ENCODE peak calls at places on chromosomes 4 and X, in nine cellular contexts. R is retina; A is iPS DF 6.9; E is SIG-M5; F is activated CD4-positive, alpha-beta T cell treated with anti-CD3 and anti-CD28 coated beads, Interleukin-2, amount 50 U/mL, for 24 hours; B is fibroblast of pulmonary artery; X is activated CD8-positive, alpha-beta memory T cell treated with anti-CD3 and anti-CD28 coated beads for 4 hours; L is dorsolateral prefrontal cortex; S is substantia nigra. G is an unnamed sample.

GRCh38 chrX:2690856-2691542 is at the start of gene CD99:
- DNase-seq in S (no peak), L (no peak), A (peak; percentile 37), X (peak; percentile 86), F (peak; percentile 74), R (peak; percentile 69), B (peak; percentile 90), E (no peak), G (no peak)

GRCh38 chrX:40773188-40773587 is 37.8 kb upstream of the MED14 start:
- DNase-seq in E (no peak), X (no peak), L (no peak), S (no peak), B (no peak), A (no peak), F (no peak), R (no peak), G (no peak)

GRCh38 chr4:15672096-15672495 is 9.5 kb upstream of the FAM200B start:
- DNase-seq in X (no peak), F (no peak), E (no peak), A (no peak), B (no peak), R (no peak), L (no peak), S (no peak), G (no peak)

GRCh38 chr4:77504407-77504806 is 101.2 kb upstream of the CXCL13 start:
- DNase-seq in R (no peak), B (no peak), A (no peak), S (no peak), E (no peak), F (no peak), X (no peak), L (no peak), G (no peak)

GRCh38 chrX:106612403-106612789 is 618 bp downstream of the RADX start:
- DNase-seq in L (no peak), R (no peak), F (no peak), S (no peak), A (no peak), E (no peak), X (no peak), B (no peak), G (no peak)

GRCh38 chr4:78121338-78121904 is 64.3 kb downstream of the FRAS1 start:
- DNase-seq in F (no peak), L (no peak), R (no peak), B (no peak), A (no peak), X (no peak), S (no peak), E (no peak), G (no peak)

GRCh38 chrX:19958530-19959486 is 32.1 kb downstream of the BCLAF3 start:
- DNase-seq in A (no peak), R (no peak), B (no peak), F (no peak), E (no peak), X (no peak), S (no peak), L (no peak), G (no peak)

GRCh38 chr4:1799364-1799996 is 6.4 kb downstream of the FGFR3 start:
- DNase-seq in E (no peak), B (no peak), R (no peak), S (no peak), X (no peak), L (no peak), A (no peak), F (no peak), G (no peak)

GRCh38 chrX:106932960-106933537 is 12.8 kb downstream of the CLDN2 start:
- DNase-seq in F (no peak), L (no peak), X (no peak), R (no peak), B (peak; percentile 75), A (no peak), S (no peak), E (no peak), G (no peak)